ENCODE peak calls at places on chromosome 7, in five cellular contexts. K is activated CD4-positive, alpha-beta T cell treated with anti-CD3 and anti-CD28 coated beads, Interleukin-2, amount 50 U/mL, for 48 hours; V is amniotic stem cell; F is SK-N-SH; N is EL. A is an unnamed sample.

GRCh38 chr7:1610013-1610677 is 40.3 kb upstream of the PSMG3 start:
- DNase-seq in K (no peak), V (no peak), F (peak), N (no peak), A (no peak)

GRCh38 chr7:117907058-117907633 is 33.9 kb upstream of the CTTNBP2 start:
- DNase-seq in K (no peak), V (no peak), F (no peak), N (no peak), A (no peak)

GRCh38 chr7:2445898-2446555 is 30.2 kb downstream of the GRIFIN start:
- DNase-seq in K (no peak), V (no peak), F (no peak), N (no peak), A (no peak)

GRCh38 chr7:94971051-94971867 is 63.9 kb downstream of the PPP1R9A start:
- DNase-seq in K (no peak), V (no peak), F (no peak), N (peak), A (peak)

GRCh38 chr7:24442170-24442777 is 131.0 kb upstream of the PALS2 start:
- DNase-seq in K (no peak), V (no peak), F (no peak), N (no peak), A (no peak)

GRCh38 chr7:46173526-46174191 is 252.6 kb upstream of the IGFBP3 start:
- DNase-seq in K (no peak), V (no peak), F (no peak), N (no peak), A (no peak)

GRCh38 chr7:136150311-136150710 is 173.2 kb upstream of the MTPN start:
- DNase-seq in K (no peak), V (no peak), F (no peak), N (peak), A (no peak)

GRCh38 chr7:8922726-8923125 is 489.3 kb downstream of the NXPH1 start:
- DNase-seq in K (no peak), V (no peak), F (no peak), N (no peak), A (no peak)

GRCh38 chr7:26155531-26156375 is 3.8 kb downstream of the NFE2L3 start:
- DNase-seq in K (no peak), V (no peak), F (no peak), N (peak), A (peak)

GRCh38 chr7:8442814-8443304 is 9.4 kb downstream of the NXPH1 start:
- DNase-seq in K (peak), V (no peak), F (no peak), N (no peak), A (no peak)

GRCh38 chr7:2927592-2927991 is 83.5 kb upstream of the GNA12 start:
- DNase-seq in K (no peak), V (no peak), F (peak), N (no peak), A (no peak)

GRCh38 chr7:17787257-17787656 is 153.0 kb downstream of the SNX13 start:
- DNase-seq in K (no peak), V (no peak), F (no peak), N (no peak), A (no peak)

GRCh38 chr7:51316262-51316665 is 345 bp downstream of the COBL start:
- DNase-seq in K (no peak), V (no peak), F (peak), N (no peak), A (no peak)

GRCh38 chr7:111832159-111832558 is 269.9 kb upstream of the IMMP2L start:
- DNase-seq in K (no peak), V (no peak), F (no peak), N (no peak), A (no peak)

GRCh38 chr7:151687523-151688235 is 168.0 kb upstream of the RHEB start:
- DNase-seq in K (no peak), V (peak), F (peak), N (peak), A (peak)

GRCh38 chr7:155066417-155066950 is 3.6 kb upstream of the HTR5A start:
- DNase-seq in K (no peak), V (peak), F (no peak), N (peak), A (peak)

GRCh38 chr7:143891457-143891856 is 10.5 kb downstream of the TCAF1 start:
- DNase-seq in K (no peak), V (no peak), F (no peak), N (no peak), A (no peak)

GRCh38 chr7:158109364-158110033 is 478.1 kb downstream of the PTPRN2 start:
- DNase-seq in K (no peak), V (no peak), F (no peak), N (peak), A (no peak)

GRCh38 chr7:29327455-29327854 is 132.9 kb downstream of the CHN2 start:
- DNase-seq in K (no peak), V (no peak), F (no peak), N (no peak), A (no peak)

GRCh38 chr7:132053871-132054270 is 497.4 kb upstream of the PODXL start:
- DNase-seq in K (no peak), V (no peak), F (no peak), N (no peak), A (no peak)

GRCh38 chr7:929311-929711 is 25.2 kb downstream of the ADAP1 start:
- DNase-seq in K (no peak), V (no peak), F (no peak), N (no peak), A (no peak)

GRCh38 chr7:36911788-36912187 is 187.5 kb upstream of the AOAH start:
- DNase-seq in K (no peak), V (no peak), F (no peak), N (no peak), A (no peak)

GRCh38 chr7:83925860-83926259 is 268.7 kb downstream of the SEMA3A start:
- DNase-seq in K (no peak), V (no peak), F (no peak), N (no peak), A (no peak)

GRCh38 chr7:2045559-2046405 is 187.0 kb downstream of the MAD1L1 start:
- DNase-seq in K (no peak), V (no peak), F (peak), N (no peak), A (no peak)

GRCh38 chr7:107372298-107372697 is 97.6 kb upstream of the GPR22 start:
- DNase-seq in K (no peak), V (peak), F (no peak), N (peak), A (peak)

GRCh38 chr7:78609281-78609680 is 810.7 kb downstream of the PHTF2 start:
- DNase-seq in K (no peak), V (no peak), F (no peak), N (no peak), A (no peak)

A was measured in astrocyte of the cerebellum.